ENCODE peak calls at places on chromosomes 11 and 22, in four cellular contexts. M is spleen, Z is transverse colon, V is stomach. W is an unnamed sample.
A peak's percentile ranks its signal among the peaks of the same experiment; 100 is the strongest.

GRCh38 chr11:8698917-8699441 is 16.4 kb downstream of the RPL27A start:
- DNase-seq in Z (no peak), V (no peak), M (no peak), W (peak; percentile 20)

GRCh38 chr22:29727248-29727551 is 7.4 kb downstream of the CABP7 start:
- DNase-seq in Z (peak; percentile 21), M (no peak), V (peak; percentile 47), W (no peak)

GRCh38 chr22:25169278-25170031 is 30.2 kb upstream of the CRYBB3 start:
- DNase-seq in Z (no peak), M (no peak), V (no peak), W (no peak)

GRCh38 chr11:65129649-65130441 is 4.5 kb downstream of the SYVN1 start:
- DNase-seq in M (peak; percentile 82), Z (no peak), V (no peak), W (peak; percentile 72)

GRCh38 chr11:122628691-122629555 is 26.6 kb upstream of the UBASH3B start:
- DNase-seq in V (peak; percentile 58), Z (peak; percentile 64), M (peak; percentile 86), W (no peak)

GRCh38 chr22:40051322-40051721 is 56.6 kb downstream of the FAM83F start:
- DNase-seq in M (no peak), V (no peak), Z (no peak), W (no peak)

GRCh38 chr11:79353706-79354105 is 87.1 kb downstream of the TENM4 start:
- DNase-seq in V (no peak), M (no peak), Z (no peak), W (no peak)

GRCh38 chr22:29716814-29717213 is 3.0 kb upstream of the CABP7 start:
- DNase-seq in Z (peak; percentile 53), M (no peak), V (peak; percentile 57), W (no peak)

DNA sequence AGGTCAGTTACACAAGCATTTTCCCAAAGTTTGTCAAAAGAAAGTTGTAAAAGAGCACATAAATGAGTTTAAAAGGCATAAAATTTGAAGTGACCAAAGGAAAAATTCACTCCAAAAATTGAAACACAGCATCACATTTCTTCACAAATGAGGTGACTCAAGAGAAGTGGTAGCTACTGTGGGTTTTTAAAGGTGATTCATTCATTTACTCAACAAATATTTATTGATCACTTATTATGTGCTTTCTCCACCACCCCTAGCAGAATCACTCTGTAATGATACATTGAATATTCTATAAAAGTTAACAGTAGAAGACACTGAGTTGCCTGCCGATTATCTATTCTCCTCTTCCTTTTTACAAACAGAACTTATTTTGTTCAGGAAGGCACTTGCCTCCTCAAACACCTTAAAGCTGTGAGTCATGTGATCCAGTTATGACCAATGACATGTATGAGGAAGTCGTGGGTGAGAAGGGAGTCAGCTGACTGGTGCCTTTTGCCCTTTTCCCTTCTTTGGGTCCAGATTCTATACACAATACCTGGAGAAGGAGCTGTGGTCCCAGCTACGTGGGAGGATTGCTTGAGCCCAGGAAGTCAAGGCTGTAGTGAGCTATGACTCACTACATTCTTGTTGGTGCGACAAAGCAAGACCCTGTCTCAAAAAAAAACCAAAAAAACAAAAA is 67.7 kb upstream of the CLNS1A start:
- DNase-seq in V (no peak), M (no peak), Z (no peak), W (no peak)
- TF ChIP-seq POLR2AphosphoS5 in V (no peak), M (no peak), Z (no peak), W (no peak)

GRCh38 chr11:62707277-62707771 is at the start of the genes BSCL2 and GNG3:
- DNase-seq in V (no peak), M (peak; percentile 84), Z (no peak), W (no peak)
- H3K27ac ChIP-seq in V (peak within 1 kb of the TSS; percentile 89), M (peak within 1 kb of the TSS; percentile 97), Z (peak within 1 kb of the TSS; percentile 93), W (peak within 1 kb of the TSS; percentile 92)

GRCh38 chr11:114163231-114163631 is 103.7 kb downstream of the ZBTB16 start:
- DNase-seq in V (peak; percentile 55), Z (no peak), M (no peak), W (no peak)

GRCh38 chr11:114164546-114164945 is 105.0 kb downstream of the ZBTB16 start:
- DNase-seq in V (no peak), M (no peak), Z (no peak), W (no peak)

GRCh38 chr11:114165326-114166230 is 106.1 kb downstream of the ZBTB16 start:
- DNase-seq in Z (peak; percentile 51), M (no peak), V (no peak), W (no peak)

GRCh38 chr11:114162719-114163123 is 103.2 kb downstream of the ZBTB16 start:
- DNase-seq in Z (peak; percentile 92), M (no peak), V (peak; percentile 92), W (peak; percentile 97)

GRCh38 chr11:114163830-114164401 is 104.4 kb downstream of the ZBTB16 start:
- DNase-seq in M (no peak), Z (peak; percentile 52), V (no peak), W (no peak)
- TF ChIP-seq POLR2AphosphoS5 in M (peak; percentile 70), Z (peak; percentile 88), V (peak; percentile 82), W (peak; percentile 81)

GRCh38 chr22:44358723-44359440 is 46.1 kb upstream of the SHISAL1 start:
- DNase-seq in V (no peak), M (peak; percentile 41), Z (no peak), W (peak; percentile 72)
- H3K27ac ChIP-seq in V (peak overlapping the region; percentile 49), M (no peak overlapping the region), Z (peak overlapping the region; percentile 76), W (no peak overlapping the region)

GRCh38 chr11:117071344-117071787 is 26.9 kb downstream of the SIK3 start:
- DNase-seq in M (no peak), V (peak; percentile 38), Z (peak; percentile 54), W (no peak)

GRCh38 chr11:117064275-117064674 is 34.0 kb downstream of the SIK3 start:
- DNase-seq in Z (no peak), V (no peak), M (no peak), W (no peak)

GRCh38 chr11:117070016-117070415 is 28.2 kb downstream of the SIK3 start:
- DNase-seq in Z (no peak), V (no peak), M (no peak), W (no peak)

GRCh38 chr11:117066959-117067358 is 31.3 kb downstream of the SIK3 start:
- DNase-seq in V (no peak), M (no peak), Z (no peak), W (no peak)

DNA sequence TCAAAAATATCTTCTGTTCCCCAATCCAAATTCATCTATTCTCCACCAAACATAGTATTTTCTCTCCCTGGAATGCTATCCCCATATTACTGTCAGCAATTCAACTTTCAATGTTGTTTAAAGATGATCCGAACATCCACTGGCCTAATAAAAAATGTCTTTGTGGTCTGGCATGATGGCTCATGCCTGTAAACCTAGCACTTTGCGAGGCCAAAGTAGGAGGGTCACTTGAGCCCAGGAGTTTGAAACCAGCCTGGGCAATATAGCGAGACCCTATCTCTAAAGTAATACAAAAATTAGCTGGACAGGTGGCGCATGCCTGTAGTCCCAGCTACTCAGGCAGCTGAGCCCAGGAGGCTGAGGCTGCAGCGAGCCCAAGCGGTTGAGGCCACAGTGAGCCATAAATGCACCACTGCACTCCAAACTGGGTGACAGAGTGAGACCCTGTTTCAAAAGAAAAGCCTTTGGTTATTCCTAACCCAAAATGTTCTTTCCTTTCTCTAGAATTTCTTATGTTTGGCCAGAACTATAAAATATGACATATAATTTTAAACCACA is 29.8 kb downstream of the SIK3 start:
- DNase-seq in M (no peak), V (no peak), Z (no peak), W (no peak)
- TF ChIP-seq POLR2AphosphoS5 in M (no peak), V (no peak), Z (no peak), W (no peak)

GRCh38 chr11:132576706-132577105 is 955.6 kb downstream of the OPCML start:
- DNase-seq in V (peak; percentile 29), M (no peak), Z (no peak), W (no peak)
- H3K27ac ChIP-seq in V (no peak overlapping the region), M (peak overlapping the region; percentile 0), Z (no peak overlapping the region), W (no peak overlapping the region)

GRCh38 chr22:20531404-20532181 is 24.2 kb downstream of the MED15 start:
- DNase-seq in M (no peak), Z (peak; percentile 72), V (peak; percentile 62), W (no peak)
- TF ChIP-seq POLR2AphosphoS5 in M (peak; percentile 18), Z (no peak), V (peak; percentile 52), W (no peak)

GRCh38 chr11:100297516-100297915 is 389.6 kb upstream of the ARHGAP42 start:
- DNase-seq in V (no peak), M (no peak), Z (no peak), W (no peak)

GRCh38 chr11:100308202-100308601 is 378.9 kb upstream of the ARHGAP42 start:
- DNase-seq in M (no peak), V (no peak), Z (no peak), W (no peak)

GRCh38 chr11:100302824-100303223 is 384.3 kb upstream of the ARHGAP42 start:
- DNase-seq in Z (no peak), M (no peak), V (no peak), W (no peak)
- H3K27ac ChIP-seq in Z (no peak overlapping the region), M (no peak overlapping the region), V (no peak overlapping the region), W (no peak overlapping the region)

GRCh38 chr11:46119352-46120216 is 1.7 kb downstream of the PHF21A start:
- DNase-seq in Z (peak; percentile 59), V (peak; percentile 39), M (peak; percentile 86), W (no peak)

GRCh38 chr11:46120361-46120710 is 918 bp downstream of the PHF21A start:
- DNase-seq in Z (peak; percentile 29), V (no peak), M (peak; percentile 86), W (no peak)

GRCh38 chr11:46121724-46122477 is 647 bp upstream of the PHF21A start:
- DNase-seq in Z (peak; percentile 85), V (peak; percentile 82), M (peak; percentile 93), W (peak; percentile 88)

GRCh38 chr11:46121328-46121723 is at the start of gene PHF21A:
- DNase-seq in M (peak; percentile 98), Z (peak; percentile 92), V (peak; percentile 93), W (peak; percentile 89)

DNA sequence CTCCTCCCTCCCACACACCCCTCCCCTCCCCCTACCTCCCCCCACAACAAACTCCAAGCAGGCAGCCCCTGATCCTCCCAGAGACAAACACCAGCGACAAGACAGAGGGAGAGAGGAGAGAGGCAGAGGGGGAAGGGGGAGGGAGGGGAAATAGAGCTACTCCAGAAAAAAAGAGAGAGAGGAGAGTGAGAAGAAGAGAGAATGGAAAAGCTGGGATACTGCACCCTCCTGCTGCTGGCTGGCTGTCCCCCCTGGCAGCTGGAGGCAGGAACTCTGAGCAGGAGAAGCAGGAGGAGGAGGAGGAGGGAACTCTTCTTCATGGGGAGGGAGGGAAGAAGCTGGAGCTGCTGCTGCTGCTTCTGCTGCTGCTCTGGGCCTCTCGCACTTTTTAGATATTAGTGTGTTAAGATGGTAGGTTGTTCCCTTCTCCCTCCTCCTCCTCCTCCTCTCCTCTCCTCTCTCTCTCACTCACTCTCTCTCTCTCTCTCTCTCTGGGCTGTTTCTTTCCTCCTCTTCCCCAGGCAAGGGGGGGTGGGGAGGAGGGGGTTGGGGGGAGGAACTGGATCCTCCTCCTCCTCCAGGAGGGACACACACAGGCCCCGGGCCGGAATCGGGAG is 435 bp downstream of the PHF21A start:
- DNase-seq in V (peak; percentile 43), Z (peak; percentile 41), M (peak; percentile 74), W (no peak)
- TF ChIP-seq POLR2AphosphoS5 in V (no peak), Z (no peak), M (no peak), W (no peak)

W was measured in suprapubic skin.